ENCODE peak calls at places on chromosomes 1 and 21, in four cellular contexts. X is endothelial cell, S is Caki2, L is EH. D is an unnamed sample.

GRCh38 chr1:65259816-65260215 is 49.5 kb upstream of the DNAJC6 start:
- DNase-seq in X (no peak), L (no peak), S (no peak), D (no peak)

GRCh38 chr1:166908942-166909341 is 32.9 kb upstream of the TADA1 start:
- DNase-seq in X (no peak), S (no peak), L (no peak), D (no peak)

GRCh38 chr21:42731264-42732032 is 78.0 kb downstream of the PDE9A start:
- DNase-seq in X (no peak), L (no peak), S (no peak), D (no peak)

GRCh38 chr1:206784471-206784903 is 12.2 kb upstream of the IL10 start:
- DNase-seq in S (no peak), X (no peak), L (no peak), D (no peak)

GRCh38 chr21:34915364-34915834 is 133.7 kb downstream of the RUNX1 start:
- DNase-seq in S (no peak), X (no peak), L (peak), D (no peak)

GRCh38 chr1:43232482-43232881 is 37.3 kb upstream of the TMEM125 start:
- DNase-seq in X (no peak), L (peak), S (no peak), D (no peak)

GRCh38 chr1:221439008-221439733 is 302.7 kb downstream of the DUSP10 start:
- DNase-seq in L (peak), S (peak), X (no peak), D (no peak)

GRCh38 chr21:44994581-44995171 is 54.8 kb downstream of the SLX9 start:
- DNase-seq in X (no peak), S (no peak), L (no peak), D (no peak)

GRCh38 chr1:101520302-101520701 is 283.5 kb downstream of the S1PR1 start:
- DNase-seq in S (peak), L (peak), X (peak), D (peak)

GRCh38 chr21:43345746-43346409 is 81.1 kb downstream of the SIK1 start:
- DNase-seq in L (peak), X (no peak), S (peak), D (no peak)

GRCh38 chr1:206461602-206462455 is 8.4 kb upstream of the IKBKE start:
- DNase-seq in X (peak), S (peak), L (peak), D (peak)

GRCh38 chr1:227942021-227942715 is 5.6 kb downstream of the WNT9A start:
- DNase-seq in X (peak), S (no peak), L (no peak), D (no peak)

GRCh38 chr1:182650678-182651669 is 33.4 kb downstream of the RGS8 start:
- DNase-seq in X (no peak), L (no peak), S (no peak), D (no peak)

GRCh38 chr1:184790642-184791041 is 36.0 kb upstream of the EDEM3 start:
- DNase-seq in L (no peak), X (no peak), S (no peak), D (no peak)

D was measured in neural crest cell.